ENCODE peak calls at places on chromosomes 13 and 19, in five cellular contexts. H, M, E, Z and K are unnamed samples.

GRCh38 chr13:27783111-27783510 is 9.2 kb upstream of the GSX1 start:
- DNase-seq in H (no peak), M (no peak), E (no peak), Z (peak; percentile 31), K (no peak)

GRCh38 chr13:66102864-66103263 is 1127.3 kb downstream of the PCDH9 start:
- DNase-seq in H (no peak), M (no peak), E (no peak), Z (no peak), K (no peak)

GRCh38 chr13:110455941-110456340 is 105.6 kb downstream of the RAB20 start:
- DNase-seq in H (peak; percentile 30), M (no peak), E (peak; percentile 40), Z (peak; percentile 90), K (no peak)

GRCh38 chr19:37778613-37779138 is 710 bp downstream of the ZNF573 start:
- DNase-seq in H (no peak), M (no peak), E (no peak), Z (peak; percentile 35), K (no peak)

GRCh38 chr13:30870049-30870884 is 35.8 kb upstream of the MEDAG start:
- DNase-seq in H (no peak), M (peak; percentile 95), E (no peak), Z (peak; percentile 35), K (peak; percentile 95)

GRCh38 chr19:7925171-7925837 is 631 bp downstream of the CTXN1 start:
- DNase-seq in H (peak; percentile 58), M (no peak), E (peak; percentile 60), Z (peak; percentile 96), K (no peak)

GRCh38 chr13:51913421-51914136 is 51.8 kb downstream of the CCDC70 start:
- DNase-seq in H (no peak), M (no peak), E (no peak), Z (no peak), K (no peak)

GRCh38 chr13:103539265-103539664 is 473.0 kb upstream of the SLC10A2 start:
- DNase-seq in H (no peak), M (no peak), E (no peak), Z (no peak), K (no peak)

GRCh38 chr19:13118424-13119193 is 545 bp downstream of the NACC1 start:
- DNase-seq in H (no peak), M (no peak), E (no peak), Z (peak; percentile 68), K (no peak)

GRCh38 chr13:93289842-93290241 is 63.2 kb downstream of the GPC6 start:
- DNase-seq in H (no peak), M (no peak), E (no peak), Z (no peak), K (no peak)

GRCh38 chr19:29662278-29662603 is 3.0 kb upstream of the PLEKHF1 start:
- DNase-seq in H (no peak), M (no peak), E (no peak), Z (no peak), K (no peak)

GRCh38 chr19:30630289-30631034 is 258.3 kb downstream of the ZNF536 start:
- DNase-seq in H (no peak), M (no peak), E (no peak), Z (no peak), K (no peak)

GRCh38 chr13:105773241-105773640 is 762.2 kb downstream of the EFNB2 start:
- DNase-seq in H (no peak), M (no peak), E (no peak), Z (no peak), K (no peak)

GRCh38 chr19:2291185-2291751 is 9.3 kb upstream of the PEAK3 start:
- DNase-seq in H (no peak), M (no peak), E (no peak), Z (no peak), K (no peak)

GRCh38 chr13:74258951-74259350 is 124.7 kb upstream of the KLF12 start:
- DNase-seq in H (no peak), M (no peak), E (no peak), Z (no peak), K (no peak)

GRCh38 chr13:97275265-97275664 is 53.1 kb downstream of the MBNL2 start:
- DNase-seq in H (no peak), M (peak; percentile 68), E (no peak), Z (no peak), K (peak; percentile 84)